ENCODE peak calls at places on chromosomes 12 and 14, in six cellular contexts. One of them, this sample, is unnamed. For H3K4me1, the result is how much of the 10 kb centered on the place peaks cover.

GRCh38 chr12:79841248-79841877 is 93.5 kb downstream of the PPP1R12A start:
- ATAC-seq in heart left ventricle: peak
- ATAC-seq in IMR-90: no peak
- ATAC-seq in A549: no peak
- ATAC-seq in HCT116: no peak
- ATAC-seq in GM12878: no peak
- ATAC-seq in this sample: no peak

GRCh38 chr14:63459738-63460137 is 83.4 kb downstream of the PPP2R5E start:
- ATAC-seq in IMR-90: no peak
- ATAC-seq in GM12878: no peak
- ATAC-seq in HCT116: no peak
- ATAC-seq in heart left ventricle: no peak
- ATAC-seq in A549: no peak
- ATAC-seq in this sample: no peak

GRCh38 chr12:119369907-119370546 is 35.5 kb downstream of the CCDC60 start:
- ATAC-seq in heart left ventricle: no peak
- ATAC-seq in HCT116: no peak
- ATAC-seq in IMR-90: no peak
- ATAC-seq in A549: no peak
- ATAC-seq in GM12878: no peak
- ATAC-seq in this sample: peak

GRCh38 chr12:103905730-103906349 is 24.4 kb upstream of the HSP90B1 start:
- ATAC-seq in A549: no peak
- ATAC-seq in IMR-90: no peak
- ATAC-seq in GM12878: peak
- ATAC-seq in HCT116: no peak
- ATAC-seq in heart left ventricle: no peak
- ATAC-seq in this sample: no peak

GRCh38 chr12:43914391-43914790 is 78.5 kb downstream of the TMEM117 start:
- ATAC-seq in HCT116: no peak
- ATAC-seq in IMR-90: no peak
- ATAC-seq in GM12878: no peak
- ATAC-seq in A549: no peak
- ATAC-seq in heart left ventricle: no peak
- ATAC-seq in this sample: no peak

GRCh38 chr14:77131871-77132486 is 9.6 kb downstream of the ZDHHC22 start:
- ATAC-seq in heart left ventricle: no peak
- ATAC-seq in IMR-90: no peak
- ATAC-seq in HCT116: no peak
- ATAC-seq in GM12878: no peak
- ATAC-seq in A549: no peak
- ATAC-seq in this sample: no peak

GRCh38 chr12:8057839-8058238 is 8.3 kb downstream of the C3AR1 start:
- ATAC-seq in GM12878: no peak
- ATAC-seq in A549: peak
- ATAC-seq in heart left ventricle: peak
- ATAC-seq in HCT116: no peak
- ATAC-seq in IMR-90: peak
- ATAC-seq in this sample: peak

GRCh38 chr14:59492419-59492818 is 8.1 kb downstream of the JKAMP start:
- ATAC-seq in GM12878: no peak
- ATAC-seq in heart left ventricle: peak
- ATAC-seq in HCT116: no peak
- ATAC-seq in IMR-90: no peak
- ATAC-seq in A549: no peak
- ATAC-seq in this sample: no peak

GRCh38 chr12:79373896-79374499 is 316.8 kb downstream of the PAWR start:
- ATAC-seq in A549: peak
- ATAC-seq in GM12878: peak
- ATAC-seq in IMR-90: peak
- ATAC-seq in heart left ventricle: no peak
- ATAC-seq in HCT116: peak
- ATAC-seq in this sample: no peak

GRCh38 chr12:29110506-29111442 is 38.3 kb upstream of the FAR2 start:
- ATAC-seq in GM12878: peak
- ATAC-seq in A549: no peak
- ATAC-seq in IMR-90: no peak
- ATAC-seq in HCT116: no peak
- ATAC-seq in heart left ventricle: no peak
- ATAC-seq in this sample: no peak

GRCh38 chr14:76396714-76397187 is 20.8 kb downstream of the ESRRB start:
- ATAC-seq in GM12878: no peak
- ATAC-seq in IMR-90: no peak
- ATAC-seq in heart left ventricle: no peak
- ATAC-seq in HCT116: no peak
- ATAC-seq in A549: no peak
- ATAC-seq in this sample: no peak

GRCh38 chr12:2324375-2324774 is 271.6 kb downstream of the CACNA1C start:
- ATAC-seq in GM12878: no peak
- ATAC-seq in heart left ventricle: peak
- ATAC-seq in A549: no peak
- ATAC-seq in HCT116: no peak
- ATAC-seq in IMR-90: no peak
- ATAC-seq in this sample: peak

GRCh38 chr14:65095633-65096205 is 6.6 kb downstream of the MAX start:
- ATAC-seq in IMR-90: peak
- ATAC-seq in heart left ventricle: peak
- ATAC-seq in HCT116: no peak
- ATAC-seq in A549: no peak
- ATAC-seq in GM12878: no peak
- ATAC-seq in this sample: peak

DNA sequence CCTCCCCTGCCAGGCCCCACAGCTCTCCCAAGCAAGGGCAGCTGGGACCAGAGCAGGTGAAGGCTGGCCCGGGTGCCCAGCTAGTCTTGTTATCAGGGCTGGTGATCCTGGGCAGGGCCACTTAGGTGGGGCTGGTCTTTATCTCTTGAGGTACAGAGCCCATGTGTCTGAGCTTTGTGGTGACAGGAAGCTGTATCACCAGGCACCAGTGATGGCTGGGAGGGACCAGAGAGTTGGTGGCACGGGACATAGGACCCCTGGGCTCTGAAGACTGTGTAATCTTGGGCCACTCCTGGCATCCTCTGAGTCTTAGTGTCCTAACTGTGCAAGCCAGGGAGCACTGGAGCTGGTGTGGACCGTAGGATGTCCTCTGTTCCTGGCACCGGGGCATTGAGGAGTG is 12.8 kb upstream of the HPD start:
- ATAC-seq in heart left ventricle: no peak
- ATAC-seq in HCT116: no peak
- ATAC-seq in IMR-90: no peak
- ATAC-seq in GM12878: no peak
- ATAC-seq in A549: peak
- ATAC-seq in this sample: no peak
- TF ChIP-seq POLR2A in heart left ventricle: no peak
- TF ChIP-seq POLR2A in HCT116: no peak
- TF ChIP-seq POLR2A in IMR-90: no peak
- TF ChIP-seq POLR2A in GM12878: no peak
- TF ChIP-seq POLR2A in A549: no peak
- TF ChIP-seq POLR2A in this sample: no peak

GRCh38 chr14:69712637-69713088 is 54.3 kb upstream of the SRSF5 start:
- ATAC-seq in GM12878: no peak
- ATAC-seq in A549: no peak
- ATAC-seq in HCT116: peak
- ATAC-seq in IMR-90: no peak
- ATAC-seq in heart left ventricle: peak
- ATAC-seq in this sample: peak
- H3K4me1 ChIP-seq in GM12878: under half
- H3K4me1 ChIP-seq in A549: under half
- H3K4me1 ChIP-seq in HCT116: under half
- H3K4me1 ChIP-seq in IMR-90: under half
- H3K4me1 ChIP-seq in heart left ventricle: half or more
- H3K4me1 ChIP-seq in this sample: under half

GRCh38 chr14:61700104-61700886 is 5.0 kb downstream of the HIF1A start:
- ATAC-seq in heart left ventricle: no peak
- ATAC-seq in HCT116: no peak
- ATAC-seq in GM12878: no peak
- ATAC-seq in IMR-90: no peak
- ATAC-seq in A549: no peak
- ATAC-seq in this sample: no peak

GRCh38 chr14:61699092-61699491 is 3.8 kb downstream of the HIF1A start:
- ATAC-seq in A549: no peak
- ATAC-seq in IMR-90: no peak
- ATAC-seq in heart left ventricle: no peak
- ATAC-seq in GM12878: peak
- ATAC-seq in HCT116: no peak
- ATAC-seq in this sample: no peak

GRCh38 chr14:61695695-61696527 is 598 bp downstream of the HIF1A start:
- ATAC-seq in A549: peak
- ATAC-seq in heart left ventricle: peak
- ATAC-seq in HCT116: peak
- ATAC-seq in IMR-90: peak
- ATAC-seq in GM12878: peak
- ATAC-seq in this sample: peak

GRCh38 chr14:61696753-61697318 is 1.5 kb downstream of the HIF1A start:
- ATAC-seq in A549: no peak
- ATAC-seq in GM12878: no peak
- ATAC-seq in HCT116: no peak
- ATAC-seq in IMR-90: no peak
- ATAC-seq in heart left ventricle: no peak
- ATAC-seq in this sample: no peak

GRCh38 chr14:61698216-61698980 is 3.1 kb downstream of the HIF1A start:
- ATAC-seq in HCT116: no peak
- ATAC-seq in IMR-90: no peak
- ATAC-seq in GM12878: peak
- ATAC-seq in A549: no peak
- ATAC-seq in heart left ventricle: no peak
- ATAC-seq in this sample: no peak
- TF ChIP-seq POLR2A in HCT116: no peak
- TF ChIP-seq POLR2A in IMR-90: peak
- TF ChIP-seq POLR2A in GM12878: no peak
- TF ChIP-seq POLR2A in A549: no peak
- TF ChIP-seq POLR2A in heart left ventricle: no peak
- TF ChIP-seq POLR2A in this sample: no peak

GRCh38 chr12:6374028-6374780 is 1.2 kb downstream of the SCNN1A start:
- ATAC-seq in HCT116: no peak
- ATAC-seq in A549: no peak
- ATAC-seq in IMR-90: no peak
- ATAC-seq in heart left ventricle: no peak
- ATAC-seq in GM12878: no peak
- ATAC-seq in this sample: no peak
- H3K4me1 ChIP-seq in HCT116: half or more
- H3K4me1 ChIP-seq in A549: half or more
- H3K4me1 ChIP-seq in IMR-90: under half
- H3K4me1 ChIP-seq in heart left ventricle: under half
- H3K4me1 ChIP-seq in GM12878: under half
- H3K4me1 ChIP-seq in this sample: half or more